ENCODE peak calls at places on chromosome 10, in four cellular contexts. A is IMR-90; F is hepatocyte; S is CD8-positive, alpha-beta T cell. H is an unnamed sample. For H3K36me3, the result is how much of the 10 kb centered on the place peaks cover.

GRCh38 chr10:99872367-99873162 is 90.1 kb downstream of the ABCC2 start:
- DNase-seq in A (peak), F (peak), S (no peak), H (peak)

GRCh38 chr10:95375418-95375817 is 84.6 kb upstream of the PDLIM1 start:
- DNase-seq in A (no peak), F (no peak), S (no peak), H (no peak)

GRCh38 chr10:58608356-58608755 is 95.7 kb downstream of the BICC1 start:
- DNase-seq in A (peak), F (no peak), S (no peak), H (no peak)

GRCh38 chr10:8073696-8074416 is 19.4 kb downstream of the GATA3 start:
- DNase-seq in A (no peak), F (no peak), S (no peak), H (no peak)

GRCh38 chr10:92699518-92700272 is 9.9 kb downstream of the HHEX start:
- DNase-seq in A (peak), F (peak), S (peak), H (no peak)

GRCh38 chr10:15469066-15469465 is 98.0 kb upstream of the FAM171A1 start:
- DNase-seq in A (no peak), F (no peak), S (no peak), H (no peak)

GRCh38 chr10:127029061-127029460 is 123.8 kb downstream of the DOCK1 start:
- DNase-seq in A (no peak), F (no peak), S (no peak), H (no peak)

GRCh38 chr10:1643161-1643910 is 94.0 kb downstream of the ADARB2 start:
- DNase-seq in A (no peak), F (peak), S (no peak), H (no peak)

GRCh38 chr10:1508096-1508495 is 229.2 kb downstream of the ADARB2 start:
- DNase-seq in A (no peak), F (no peak), S (no peak), H (no peak)

GRCh38 chr10:126130291-126130710 is 233.9 kb downstream of the FANK1 start:
- DNase-seq in A (peak), F (no peak), S (no peak), H (no peak)

GRCh38 chr10:30553625-30554442 is 75.7 kb downstream of the LYZL2 start:
- DNase-seq in A (peak), F (peak), S (no peak), H (no peak)

GRCh38 chr10:14661818-14662217 is 112.9 kb downstream of the FAM107B start:
- DNase-seq in A (no peak), F (no peak), S (no peak), H (no peak)

GRCh38 chr10:116689096-116689495 is 53.3 kb downstream of the HSPA12A start:
- DNase-seq in A (no peak), F (no peak), S (no peak), H (no peak)

GRCh38 chr10:46037107-46037900 is 6.9 kb upstream of the NCOA4 start:
- DNase-seq in A (no peak), F (no peak), S (no peak), H (no peak)

GRCh38 chr10:11204355-11204879 is 186.7 kb downstream of the CELF2 start:
- DNase-seq in A (no peak), F (no peak), S (peak), H (no peak)

GRCh38 chr10:123530166-123530870 is 135.8 kb upstream of the GPR26 start:
- DNase-seq in A (no peak), F (no peak), S (no peak), H (no peak)

GRCh38 chr10:26486985-26487850 is 49.1 kb downstream of the APBB1IP start:
- DNase-seq in A (peak), F (peak), S (peak), H (peak)

GRCh38 chr10:116765549-116766162 is 23.3 kb upstream of the HSPA12A start:
- DNase-seq in A (no peak), F (no peak), S (peak), H (no peak)

GRCh38 chr10:86083664-86084175 is 282.9 kb downstream of the GRID1 start:
- DNase-seq in A (no peak), F (no peak), S (no peak), H (no peak)

GRCh38 chr10:131266936-131267813 is 44.3 kb downstream of the TCERG1L start:
- DNase-seq in A (no peak), F (no peak), S (no peak), H (no peak)

GRCh38 chr10:68756246-68756645 is 35.2 kb downstream of the CCAR1 start:
- DNase-seq in A (no peak), F (no peak), S (no peak), H (no peak)

GRCh38 chr10:68759223-68759863 is 38.3 kb downstream of the CCAR1 start:
- DNase-seq in A (no peak), F (no peak), S (no peak), H (no peak)

GRCh38 chr10:68752711-68753110 is 31.7 kb downstream of the CCAR1 start:
- DNase-seq in A (no peak), F (no peak), S (no peak), H (no peak)

GRCh38 chr10:68759967-68760366 is 38.9 kb downstream of the CCAR1 start:
- DNase-seq in A (no peak), F (no peak), S (no peak), H (no peak)

GRCh38 chr10:68756766-68757165 is 35.7 kb downstream of the CCAR1 start:
- DNase-seq in A (no peak), F (no peak), S (no peak), H (no peak)
- H3K36me3 ChIP-seq in A (half or more), F (under half), S (half or more), H (under half)

DNA sequence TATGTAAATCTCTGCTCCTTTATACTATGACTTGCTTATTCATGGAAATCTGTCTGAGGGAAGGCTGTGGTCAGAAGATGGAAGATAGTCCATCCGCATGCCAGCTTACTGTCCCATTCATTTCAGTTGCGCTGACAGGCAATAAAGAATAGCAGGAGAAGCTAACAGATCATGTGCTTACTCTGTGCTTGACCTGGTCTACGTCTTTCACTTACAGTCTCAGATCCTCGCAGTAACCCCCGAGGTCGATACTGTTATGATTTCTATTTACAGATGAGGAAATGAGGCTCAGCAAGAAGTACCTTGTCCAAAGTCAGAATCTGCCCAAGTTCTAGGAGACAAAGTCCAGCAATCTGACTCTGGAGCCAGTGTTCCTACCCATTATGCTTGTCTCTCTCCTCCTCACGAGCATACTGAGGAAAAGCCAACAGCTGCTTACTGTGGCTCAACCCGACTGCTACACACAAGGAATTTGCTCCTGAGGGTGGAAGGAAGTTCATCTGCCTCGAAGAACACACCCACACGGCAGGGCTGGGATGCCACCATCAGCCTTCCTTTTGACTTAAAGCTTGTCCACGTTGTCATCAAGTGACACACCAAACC is 74.2 kb downstream of the MINPP1 start:
- DNase-seq in A (peak), F (peak), S (no peak), H (peak)
- H3K4me3 ChIP-seq in A (no peak), F (no peak), S (no peak), H (no peak)

GRCh38 chr10:113705344-113705878 is 25.7 kb downstream of the CASP7 start:
- DNase-seq in A (no peak), F (no peak), S (no peak), H (no peak)

GRCh38 chr10:113704637-113705343 is 25.1 kb downstream of the CASP7 start:
- DNase-seq in A (peak), F (peak), S (no peak), H (peak)

GRCh38 chr10:113709221-113709838 is 29.6 kb downstream of the CASP7 start:
- DNase-seq in A (peak), F (peak), S (no peak), H (peak)

GRCh38 chr10:113708640-113709039 is 28.9 kb downstream of the CASP7 start:
- DNase-seq in A (no peak), F (no peak), S (no peak), H (no peak)

DNA sequence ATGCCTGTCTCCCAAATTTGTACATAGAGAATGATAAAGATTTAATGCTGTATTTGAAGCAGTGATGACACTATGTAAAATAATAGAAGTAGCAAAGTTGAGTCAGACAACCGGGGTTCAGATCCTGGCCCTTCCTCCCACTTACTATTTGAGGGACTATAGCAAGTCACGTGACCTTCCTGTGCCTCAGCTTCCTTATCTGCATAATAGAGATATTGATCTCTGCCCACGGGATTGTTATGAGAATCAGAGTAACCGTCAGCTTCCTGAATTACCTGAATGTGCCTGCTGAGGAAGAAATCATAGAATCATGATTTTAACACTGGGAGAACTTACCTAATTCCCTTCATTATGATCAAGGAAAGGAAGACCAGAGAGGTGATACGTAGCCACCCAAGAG is 26.9 kb downstream of the CASP7 start:
- DNase-seq in A (no peak), F (no peak), S (no peak), H (no peak)
- TF ChIP-seq CTCF in A (no peak), F (no peak), S (no peak), H (no peak)

DNA sequence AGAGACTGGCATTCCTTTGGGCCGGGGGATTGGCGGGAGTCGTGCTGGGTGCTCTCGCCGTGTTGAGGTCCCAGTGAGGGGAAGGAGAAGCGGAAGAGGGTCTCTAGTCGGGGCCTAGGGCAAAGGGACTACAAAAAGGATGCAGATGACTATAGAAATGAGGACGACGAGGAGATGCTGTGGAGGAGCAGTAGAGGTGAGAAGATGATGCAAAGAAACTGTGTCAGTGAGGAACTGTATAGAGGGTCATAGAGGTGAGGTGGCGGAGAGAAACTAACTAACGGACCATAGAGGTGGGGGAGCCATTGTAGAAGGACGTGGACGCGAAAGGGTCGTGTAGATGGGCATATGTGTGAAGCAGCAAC is 324 bp downstream of the TWNK start:
- DNase-seq in A (no peak), F (no peak), S (no peak), H (no peak)
- H3K36me3 ChIP-seq in A (under half), F (under half), S (under half), H (under half)

DNA sequence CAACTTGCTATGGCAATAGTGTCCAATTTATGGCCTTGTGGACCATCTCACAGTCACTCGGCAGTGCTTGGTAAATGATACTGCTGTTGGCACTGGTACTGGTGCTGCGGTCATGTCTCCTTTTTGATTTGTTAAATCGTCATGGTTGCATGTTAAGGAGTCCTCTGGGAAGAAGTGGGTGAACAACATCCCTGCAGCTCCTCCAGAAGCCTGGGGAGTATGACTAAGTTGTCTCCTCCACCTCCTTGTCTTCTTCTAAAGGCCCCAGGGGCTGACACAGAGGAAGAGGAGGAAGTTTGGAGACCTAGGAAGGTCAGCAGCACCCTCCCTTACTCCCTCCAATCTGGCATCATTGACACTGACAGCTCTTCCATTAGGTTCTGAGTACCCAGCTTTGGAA is 8.5 kb downstream of the ITPRIP start:
- DNase-seq in A (peak), F (no peak), S (no peak), H (peak)
- H3K4me3 ChIP-seq in A (no peak), F (no peak), S (no peak), H (no peak)

GRCh38 chr10:121735248-121735647 is 137.0 kb upstream of the FGFR2 start:
- DNase-seq in A (no peak), F (no peak), S (no peak), H (no peak)

GRCh38 chr10:121732676-121733445 is 134.6 kb upstream of the FGFR2 start:
- DNase-seq in A (no peak), F (no peak), S (no peak), H (no peak)

GRCh38 chr10:121739114-121739513 is 140.9 kb upstream of the FGFR2 start:
- DNase-seq in A (no peak), F (no peak), S (no peak), H (no peak)

GRCh38 chr10:121736315-121737002 is 138.2 kb upstream of the FGFR2 start:
- DNase-seq in A (no peak), F (no peak), S (no peak), H (no peak)

DNA sequence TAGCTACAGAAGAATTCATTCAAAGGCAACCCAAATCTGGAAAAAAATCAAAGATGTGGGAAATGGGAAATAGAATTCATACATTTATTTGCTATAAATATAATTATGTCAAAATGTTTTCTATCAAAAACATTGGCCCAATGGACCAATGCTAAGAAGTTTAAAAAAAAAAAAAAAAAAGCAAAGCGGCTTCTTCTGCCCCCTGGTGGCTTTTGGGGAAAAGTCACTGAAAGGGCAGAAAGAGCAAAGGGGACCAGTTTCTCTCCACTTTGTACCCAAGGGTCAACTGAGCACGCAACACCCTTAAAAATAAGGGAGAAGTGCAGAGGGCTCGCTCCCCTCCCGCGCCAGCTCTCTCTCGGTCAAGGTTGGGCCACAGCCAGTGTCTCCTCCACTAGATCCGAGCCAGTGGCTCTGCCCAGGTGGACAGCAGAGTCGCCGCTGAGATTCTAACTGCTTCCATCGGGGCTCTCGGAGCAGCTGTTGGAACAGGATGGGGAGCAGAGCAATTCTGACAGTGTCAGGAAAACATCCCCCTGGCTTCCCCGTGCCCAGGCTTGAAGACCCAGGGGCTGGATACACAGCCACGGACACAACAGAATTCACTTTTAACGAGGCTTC is 136.4 kb upstream of the FGFR2 start:
- DNase-seq in A (no peak), F (peak), S (no peak), H (no peak)
- TF ChIP-seq CTCF in A (peak), F (peak), S (peak), H (peak)

GRCh38 chr10:119153041-119153440 is 12.5 kb downstream of the SFXN4 start:
- DNase-seq in A (no peak), F (no peak), S (no peak), H (no peak)
- H3K36me3 ChIP-seq in A (under half), F (under half), S (under half), H (under half)

GRCh38 chr10:88949912-88950664 is 2.5 kb downstream of the ACTA2 start:
- DNase-seq in A (no peak), F (no peak), S (no peak), H (no peak)
- H3K4me3 ChIP-seq in A (peak), F (no peak), S (no peak), H (no peak)

GRCh38 chr10:97937928-97938327 is 88.3 kb downstream of the GOLGA7B start:
- DNase-seq in A (no peak), F (no peak), S (no peak), H (no peak)

GRCh38 chr10:97939446-97939990 is 89.9 kb downstream of the GOLGA7B start:
- DNase-seq in A (no peak), F (no peak), S (no peak), H (peak)

GRCh38 chr10:97944772-97945171 is 85.6 kb downstream of the CRTAC1 start:
- DNase-seq in A (no peak), F (no peak), S (no peak), H (no peak)

GRCh38 chr10:97940534-97940933 is 89.9 kb downstream of the CRTAC1 start:
- DNase-seq in A (no peak), F (no peak), S (no peak), H (no peak)

GRCh38 chr10:97943294-97943693 is 87.1 kb downstream of the CRTAC1 start:
- DNase-seq in A (no peak), F (no peak), S (no peak), H (no peak)
- TF ChIP-seq CTCF in A (no peak), F (no peak), S (no peak), H (no peak)

GRCh38 chr10:38103754-38104153 is 9.6 kb downstream of the ZNF37A start:
- DNase-seq in A (no peak), F (no peak), S (no peak), H (no peak)
- H3K36me3 ChIP-seq in A (under half), F (under half), S (under half), H (under half)

H was measured in bronchial epithelial cell.